ENCODE peak calls at places on chromosomes 5 and 9, in four cellular contexts. F is NCI-H748 treated with DMSO at 0.1 percent for 48 hours; P is GM12892; Z is activated CD4-positive, CD25-positive, alpha-beta regulatory T cell. J is an unnamed sample.

GRCh38 chr9:93064392-93065124 is 6.1 kb downstream of the SUSD3 start:
- DNase-seq in P (peak), Z (peak), F (no peak), J (no peak)

GRCh38 chr5:111869681-111870080 is 112.7 kb upstream of the NREP start:
- DNase-seq in F (no peak), Z (no peak), P (no peak), J (no peak)

GRCh38 chr5:137696481-137696880 is 39.4 kb downstream of the KLHL3 start:
- DNase-seq in Z (no peak), F (no peak), P (no peak), J (no peak)

GRCh38 chr9:97475079-97475478 is 26.4 kb upstream of the TMOD1 start:
- DNase-seq in Z (no peak), P (no peak), F (no peak), J (no peak)

GRCh38 chr5:78803386-78803785 is 154.8 kb upstream of the LHFPL2 start:
- DNase-seq in Z (no peak), F (no peak), P (no peak), J (no peak)

GRCh38 chr9:38358390-38359296 is 33.9 kb upstream of the ALDH1B1 start:
- DNase-seq in Z (no peak), P (no peak), F (no peak), J (no peak)

GRCh38 chr9:93089481-93089991 is 6.5 kb upstream of the CARD19 start:
- DNase-seq in Z (no peak), P (no peak), F (no peak), J (no peak)

GRCh38 chr5:124512236-124512635 is 234.2 kb downstream of the ZNF608 start:
- DNase-seq in F (no peak), Z (no peak), P (no peak), J (no peak)

GRCh38 chr5:6718161-6718681 is 5.0 kb downstream of the TENT4A start:
- DNase-seq in Z (no peak), P (no peak), F (no peak), J (no peak)

GRCh38 chr9:91164724-91165520 is 196.8 kb downstream of the AUH start:
- DNase-seq in P (no peak), F (no peak), Z (no peak), J (no peak)

GRCh38 chr5:119417891-119418781 is 34.2 kb upstream of the HSD17B4 start:
- DNase-seq in F (no peak), P (no peak), Z (no peak), J (no peak)

GRCh38 chr5:138402640-138403039 is 36.2 kb upstream of the REEP2 start:
- DNase-seq in P (no peak), Z (no peak), F (no peak), J (no peak)

GRCh38 chr5:132060501-132061161 is at the start of gene IL3:
- DNase-seq in Z (no peak), F (no peak), P (no peak), J (no peak)

GRCh38 chr5:158236511-158237335 is 377.8 kb upstream of the CLINT1 start:
- DNase-seq in P (no peak), Z (no peak), F (no peak), J (no peak)

GRCh38 chr5:133894143-133894542 is 74.3 kb downstream of the C5orf15 start:
- DNase-seq in F (no peak), Z (no peak), P (no peak), J (no peak)

GRCh38 chr5:170625221-170626165 is 121.7 kb downstream of the KCNIP1 start:
- DNase-seq in F (no peak), P (no peak), Z (no peak), J (no peak)

GRCh38 chr5:41087461-41087860 is 16.3 kb upstream of the MROH2B start:
- DNase-seq in F (no peak), Z (no peak), P (no peak), J (no peak)

GRCh38 chr5:54985301-54986268 is at the start of gene ESM1:
- DNase-seq in F (peak), P (no peak), Z (no peak), J (no peak)

GRCh38 chr5:159051431-159052281 is 48.1 kb downstream of the EBF1 start:
- DNase-seq in P (peak), Z (no peak), F (no peak), J (no peak)

GRCh38 chr5:139046551-139046950 is 151.6 kb downstream of the SIL1 start:
- DNase-seq in F (no peak), Z (no peak), P (no peak), J (no peak)

GRCh38 chr5:88829773-88830172 is 53.2 kb downstream of the MEF2C start:
- DNase-seq in Z (no peak), F (no peak), P (no peak), J (no peak)

GRCh38 chr5:87408219-87408618 is 4.5 kb downstream of the CCNH start:
- DNase-seq in P (no peak), Z (no peak), F (no peak), J (no peak)

GRCh38 chr5:31531543-31531887 is 378 bp downstream of the DROSHA start:
- DNase-seq in P (peak), Z (no peak), F (peak), J (no peak)

GRCh38 chr5:160937570-160937969 is 85.6 kb upstream of the ATP10B start:
- DNase-seq in F (no peak), P (no peak), Z (no peak), J (no peak)

J was measured in NCI-H1105 treated with DMSO at 0.1 percent for 48 hours.